ENCODE peak calls at places on chromosomes 2 and 18, in six cellular contexts. L is pancreas, R is fibroblast of pulmonary artery, Z is trophoblast cell, T is skeletal muscle cell, X is neuronal stem cell. O is an unnamed sample.

GRCh38 chr2:219309278-219309677 is at the start of gene PTPRN:
- DNase-seq in L (no peak), R (peak), Z (no peak), T (peak), X (peak), O (no peak)

GRCh38 chr18:12645751-12646203 is 12.1 kb downstream of the SPIRE1 start:
- DNase-seq in L (no peak), R (peak), Z (peak), T (no peak), X (no peak), O (no peak)

GRCh38 chr2:101731221-101732054 is 33.9 kb downstream of the MAP4K4 start:
- DNase-seq in L (no peak), R (no peak), Z (no peak), T (no peak), X (no peak), O (no peak)

GRCh38 chr2:88055049-88055435 is 541 bp downstream of the KRCC1 start:
- DNase-seq in L (no peak), R (peak), Z (peak), T (no peak), X (no peak), O (no peak)

GRCh38 chr2:20221169-20221938 is 3.6 kb downstream of the SDC1 start:
- DNase-seq in L (no peak), R (peak), Z (peak), T (no peak), X (no peak), O (peak)

GRCh38 chr2:113760400-113760799 is 4.0 kb upstream of the SLC35F5 start:
- DNase-seq in L (no peak), R (peak), Z (no peak), T (no peak), X (no peak), O (no peak)

GRCh38 chr18:24400587-24400986 is 3.0 kb upstream of the OSBPL1A start:
- DNase-seq in L (no peak), R (no peak), Z (no peak), T (no peak), X (no peak), O (no peak)

GRCh38 chr18:7764406-7764805 is 197.3 kb downstream of the PTPRM start:
- DNase-seq in L (no peak), R (no peak), Z (no peak), T (no peak), X (no peak), O (no peak)

GRCh38 chr2:111032721-111033532 is 87.8 kb upstream of the BCL2L11 start:
- DNase-seq in L (no peak), R (peak), Z (peak), T (no peak), X (no peak), O (no peak)

GRCh38 chr2:192155521-192156118 is 39.1 kb downstream of the TMEFF2 start:
- DNase-seq in L (no peak), R (no peak), Z (no peak), T (peak), X (no peak), O (no peak)

GRCh38 chr18:56569391-56569790 is 69.0 kb downstream of the TXNL1 start:
- DNase-seq in L (no peak), R (no peak), Z (no peak), T (no peak), X (no peak), O (no peak)

GRCh38 chr2:47379384-47379783 is 23.6 kb upstream of the MSH2 start:
- DNase-seq in L (no peak), R (no peak), Z (no peak), T (no peak), X (no peak), O (no peak)

GRCh38 chr2:45237128-45237527 is 227.9 kb upstream of the SIX2 start:
- DNase-seq in L (no peak), R (peak), Z (no peak), T (peak), X (no peak), O (no peak)

GRCh38 chr2:237096911-237097310 is 11.2 kb downstream of the COPS8 start:
- DNase-seq in L (no peak), R (peak), Z (no peak), T (peak), X (no peak), O (no peak)

GRCh38 chr2:198499539-198499938 is 695.1 kb downstream of the PLCL1 start:
- DNase-seq in L (no peak), R (peak), Z (no peak), T (peak), X (no peak), O (peak)

GRCh38 chr18:23131693-23132319 is 3.5 kb upstream of the CABLES1 start:
- DNase-seq in L (no peak), R (peak), Z (peak), T (peak), X (peak), O (peak)

GRCh38 chr2:74919827-74920226 is 38.6 kb upstream of the POLE4 start:
- DNase-seq in L (peak), R (peak), Z (peak), T (peak), X (peak), O (no peak)

GRCh38 chr2:99571609-99572344 is 82.0 kb upstream of the REV1 start:
- DNase-seq in L (no peak), R (no peak), Z (no peak), T (no peak), X (no peak), O (peak)

GRCh38 chr2:239459581-239459980 is 58.8 kb upstream of the HDAC4 start:
- DNase-seq in L (no peak), R (no peak), Z (no peak), T (no peak), X (no peak), O (no peak)

GRCh38 chr18:5975111-5975622 is 79.8 kb upstream of the TMEM200C start:
- DNase-seq in L (no peak), R (peak), Z (no peak), T (peak), X (no peak), O (peak)

GRCh38 chr2:72841462-72842125 is 15.8 kb upstream of the EXOC6B start:
- DNase-seq in L (no peak), R (no peak), Z (peak), T (no peak), X (no peak), O (no peak)

GRCh38 chr18:53886066-53886465 is 338.4 kb downstream of the MBD2 start:
- DNase-seq in L (no peak), R (no peak), Z (no peak), T (no peak), X (no peak), O (no peak)
- H3K4me3 ChIP-seq in L (no peak), R (no peak), Z (no peak), T (no peak), X (no peak), O (no peak)

DNA sequence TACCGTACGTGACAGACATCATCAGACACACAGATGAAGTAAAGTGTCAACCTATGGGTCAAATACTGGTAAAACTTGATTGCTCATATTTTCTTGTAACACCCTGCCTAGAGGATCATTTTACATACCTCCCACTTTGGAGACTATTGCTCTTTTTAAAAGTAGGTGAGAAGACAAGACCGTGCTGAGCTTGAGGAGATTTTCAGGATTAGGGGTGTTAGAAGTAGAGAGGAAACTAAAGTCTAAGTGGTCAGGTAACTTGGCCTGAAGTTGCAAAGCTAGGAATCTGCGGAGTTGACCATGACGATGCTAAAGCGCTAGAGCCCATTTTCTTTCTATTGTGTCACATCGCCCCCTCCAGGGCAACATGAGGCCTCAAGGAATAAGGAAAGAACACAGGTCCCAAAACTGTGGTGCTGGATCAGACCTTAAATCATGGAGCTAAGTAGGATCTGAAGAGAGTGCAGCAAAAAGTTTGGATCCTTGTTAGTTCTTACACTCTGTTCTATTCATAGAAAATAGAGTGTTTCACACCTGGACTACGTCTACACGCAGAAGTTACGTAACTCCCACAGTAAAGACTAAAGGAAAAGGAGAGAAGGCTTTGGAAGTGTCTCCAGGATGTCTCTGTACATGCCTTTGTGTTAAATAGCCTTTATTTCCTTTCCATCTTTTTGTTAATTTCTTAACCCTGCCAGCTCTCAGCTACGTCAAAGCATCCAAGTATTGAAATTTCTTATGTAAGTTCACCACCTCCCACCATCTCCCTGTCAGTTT is 8.7 kb downstream of the DTNB start:
- DNase-seq in L (peak), R (peak), Z (peak), T (no peak), X (peak), O (no peak)
- H3K4me3 ChIP-seq in L (no peak), R (no peak), Z (no peak), T (no peak), X (no peak), O (no peak)

DNA sequence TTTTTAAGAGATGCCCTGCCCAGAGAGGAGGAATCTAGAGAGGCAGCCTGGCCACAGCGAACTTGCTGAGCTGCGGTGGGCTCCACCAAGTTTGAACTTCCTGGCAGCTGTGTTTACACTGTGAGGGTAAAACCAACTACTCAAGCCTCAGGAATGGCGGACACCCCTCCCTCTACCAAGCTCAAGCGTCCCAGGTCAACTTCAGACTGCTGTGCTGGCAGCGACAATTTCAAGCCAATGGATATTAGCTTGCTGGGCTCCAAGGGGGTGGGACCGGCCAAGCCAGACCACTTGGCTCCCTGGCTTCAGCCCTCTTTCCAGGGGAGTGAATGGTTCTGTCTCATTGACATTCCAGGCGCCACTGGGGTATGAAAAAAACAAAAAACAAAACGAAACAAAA is 289.4 kb downstream of the KCNS3 start:
- DNase-seq in L (no peak), R (no peak), Z (no peak), T (no peak), X (no peak), O (no peak)
- H3K4me3 ChIP-seq in L (no peak), R (no peak), Z (no peak), T (no peak), X (no peak), O (no peak)

DNA sequence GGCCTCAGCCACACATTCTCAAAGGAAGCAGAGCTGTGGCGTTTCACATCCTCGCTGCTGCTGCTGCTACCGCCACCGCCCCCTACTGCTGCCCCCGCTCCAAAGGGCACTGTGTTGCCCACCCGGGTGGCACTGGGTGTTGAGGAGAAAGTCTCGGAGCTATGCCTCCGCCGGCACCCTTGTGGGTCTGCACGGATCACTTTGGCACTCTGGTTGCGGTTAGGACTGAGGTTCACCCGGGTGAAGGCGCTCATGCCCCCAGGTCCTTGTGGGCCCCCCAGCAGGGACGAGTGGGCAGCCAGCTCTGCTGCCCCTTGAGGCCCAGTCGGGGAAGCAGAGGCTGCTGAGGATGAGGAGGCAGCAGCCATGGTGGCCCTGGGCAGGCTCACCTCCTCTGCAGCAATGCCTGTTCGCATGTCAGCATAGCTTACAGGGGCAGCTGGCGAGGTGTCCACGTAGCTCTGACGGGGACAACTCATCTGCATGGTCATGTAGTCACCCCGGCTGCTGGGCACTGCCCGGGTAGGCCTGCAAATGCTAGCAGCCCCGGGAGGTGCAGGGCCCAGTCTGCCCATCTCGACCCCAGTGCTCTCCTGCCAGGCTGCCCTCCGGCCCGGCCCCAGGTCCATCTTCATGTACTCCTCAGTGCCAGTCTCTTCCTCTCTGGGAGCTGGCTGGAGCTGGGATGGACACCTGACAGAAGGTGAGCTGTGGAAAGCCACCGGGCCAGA is 4.2 kb downstream of the IRS1 start:
- DNase-seq in L (peak), R (no peak), Z (no peak), T (no peak), X (no peak), O (no peak)
- H3K4me3 ChIP-seq in L (no peak), R (peak), Z (no peak), T (peak), X (peak), O (peak)

DNA sequence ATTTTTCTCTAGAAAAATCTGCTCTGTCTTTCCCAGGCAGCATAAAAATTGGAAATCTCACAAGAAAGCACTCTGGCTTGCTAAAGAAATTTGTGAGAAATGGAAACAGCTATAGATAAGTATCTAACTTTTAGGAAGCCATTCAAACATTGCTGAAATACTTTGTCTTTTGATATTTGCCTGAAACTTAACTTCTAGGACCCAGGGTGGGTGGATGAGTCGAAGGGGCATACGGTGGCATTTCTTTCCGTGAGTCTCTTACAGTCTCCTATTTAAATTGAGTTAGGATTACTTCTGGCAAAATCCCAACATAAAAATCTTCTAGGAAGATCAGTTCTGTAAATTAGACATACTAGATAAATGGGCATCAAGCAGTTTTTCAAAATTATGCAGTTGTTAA is 523 bp upstream of the COL3A1 start:
- DNase-seq in L (no peak), R (no peak), Z (no peak), T (no peak), X (no peak), O (no peak)
- H3K4me3 ChIP-seq in L (no peak), R (peak), Z (no peak), T (peak), X (no peak), O (peak)

GRCh38 chr2:151028691-151029176 is 232.9 kb downstream of the RBM43 start:
- DNase-seq in L (no peak), R (peak), Z (no peak), T (peak), X (no peak), O (no peak)

GRCh38 chr2:151027147-151027546 is 234.5 kb downstream of the RBM43 start:
- DNase-seq in L (no peak), R (peak), Z (no peak), T (no peak), X (no peak), O (no peak)

GRCh38 chr2:151032741-151033152 is 228.9 kb downstream of the RBM43 start:
- DNase-seq in L (no peak), R (peak), Z (no peak), T (peak), X (no peak), O (peak)

GRCh38 chr2:151030663-151031230 is 230.9 kb downstream of the RBM43 start:
- DNase-seq in L (no peak), R (no peak), Z (no peak), T (no peak), X (no peak), O (no peak)

GRCh38 chr2:151029406-151030157 is 232.1 kb downstream of the RBM43 start:
- DNase-seq in L (no peak), R (peak), Z (no peak), T (peak), X (no peak), O (peak)
- H3K4me3 ChIP-seq in L (no peak), R (no peak), Z (no peak), T (no peak), X (no peak), O (no peak)

GRCh38 chr2:65382776-65383357 is 49.5 kb downstream of the SPRED2 start:
- DNase-seq in L (peak), R (peak), Z (peak), T (peak), X (no peak), O (peak)
- H3K4me3 ChIP-seq in L (no peak), R (no peak), Z (no peak), T (no peak), X (no peak), O (no peak)

GRCh38 chr2:24792874-24793751 is at the start of the genes CENPO and PTRHD1:
- DNase-seq in L (peak), R (peak), Z (peak), T (peak), X (peak), O (peak)

GRCh38 chr2:24787532-24787931 is 5.7 kb downstream of the PTRHD1 start:
- DNase-seq in L (no peak), R (no peak), Z (no peak), T (no peak), X (no peak), O (no peak)

GRCh38 chr2:24791452-24791851 is 1.7 kb downstream of the PTRHD1 start:
- DNase-seq in L (no peak), R (no peak), Z (no peak), T (no peak), X (no peak), O (no peak)

GRCh38 chr2:24793752-24794477 is 690 bp downstream of the CENPO start:
- DNase-seq in L (no peak), R (peak), Z (peak), T (no peak), X (peak), O (no peak)

GRCh38 chr2:24792542-24792873 is 683 bp downstream of the PTRHD1 start:
- DNase-seq in L (no peak), R (no peak), Z (no peak), T (no peak), X (no peak), O (no peak)
- H3K4me3 ChIP-seq in L (peak), R (peak), Z (peak), T (peak), X (peak), O (peak)

DNA sequence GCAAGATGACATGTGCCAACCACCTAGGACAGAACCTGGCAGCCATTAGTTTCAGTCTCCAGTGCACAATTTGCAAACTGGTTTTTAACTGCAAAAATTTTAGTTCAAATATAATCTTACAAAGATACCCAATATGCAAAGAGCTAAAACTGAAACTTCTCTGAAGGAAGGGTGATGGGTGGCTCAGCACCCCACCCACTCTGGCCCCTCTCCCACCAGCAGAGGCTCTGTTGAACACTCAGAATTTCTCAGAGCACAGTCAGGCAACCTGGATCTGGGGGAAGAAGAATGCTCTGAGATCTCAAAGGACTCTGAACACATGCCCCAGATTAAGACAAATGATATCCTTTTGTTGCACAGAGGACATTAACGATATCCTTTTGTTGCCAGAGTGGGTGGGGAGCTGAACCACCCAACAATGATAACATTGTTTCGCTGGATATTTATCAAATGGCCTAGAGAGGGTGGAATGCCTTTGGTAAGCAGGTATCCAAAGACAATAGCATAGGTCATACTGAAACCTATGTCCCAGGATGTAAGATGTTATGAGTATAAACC is 104.7 kb downstream of the LBH start:
- DNase-seq in L (no peak), R (no peak), Z (no peak), T (no peak), X (no peak), O (no peak)
- H3K4me3 ChIP-seq in L (no peak), R (no peak), Z (no peak), T (no peak), X (no peak), O (no peak)

O was measured in AG09309.